ENCODE peak calls at places on chromosome 3, in six cellular contexts. Z is endothelial cell of umbilical vein, P is PC-3, J is K562, Y is OCI-LY7, O is astrocyte. X is an unnamed sample.

GRCh38 chr3:4889896-4890295 is 89.3 kb upstream of the BHLHE40 start:
- DNase-seq in Z (no peak), P (no peak), J (no peak), Y (no peak), O (peak; percentile 51), X (no peak)

GRCh38 chr3:184678317-184679055 is 33.4 kb downstream of the MAGEF1 start:
- DNase-seq in Z (no peak), P (no peak), J (no peak), Y (no peak), O (no peak), X (no peak)

GRCh38 chr3:17339233-17339632 is 403.2 kb downstream of the TBC1D5 start:
- DNase-seq in Z (no peak), P (no peak), J (no peak), Y (no peak), O (no peak), X (no peak)

GRCh38 chr3:53240989-53241972 is 14.5 kb downstream of the TKT start:
- DNase-seq in Z (no peak), P (no peak), J (no peak), Y (no peak), O (no peak), X (no peak)

GRCh38 chr3:57143886-57144459 is 21.2 kb downstream of the IL17RD start:
- DNase-seq in Z (no peak), P (no peak), J (no peak), Y (no peak), O (no peak), X (no peak)

GRCh38 chr3:88059380-88060160 is 515 bp downstream of the ZNF654 start:
- DNase-seq in Z (no peak), P (peak; percentile 35), J (peak; percentile 18), Y (no peak), O (no peak), X (peak; percentile 22)

GRCh38 chr3:149646181-149646766 is 11.6 kb downstream of the WWTR1 start:
- DNase-seq in Z (peak; percentile 55), P (peak; percentile 89), J (peak; percentile 63), Y (no peak), O (peak; percentile 76), X (no peak)

GRCh38 chr3:39920271-39920670 is 110.9 kb downstream of the MYRIP start:
- DNase-seq in Z (no peak), P (no peak), J (no peak), Y (no peak), O (no peak), X (no peak)

GRCh38 chr3:113659121-113659531 is 37.3 kb downstream of the USF3 start:
- DNase-seq in Z (no peak), P (no peak), J (no peak), Y (peak; percentile 91), O (no peak), X (no peak)

GRCh38 chr3:169362261-169362660 is 301.3 kb downstream of the MECOM start:
- DNase-seq in Z (peak; percentile 33), P (peak; percentile 48), J (no peak), Y (no peak), O (peak; percentile 64), X (no peak)

GRCh38 chr3:57706462-57706861 is 13.6 kb upstream of the DENND6A start:
- DNase-seq in Z (peak; percentile 51), P (peak; percentile 94), J (no peak), Y (no peak), O (peak; percentile 83), X (no peak)

GRCh38 chr3:150312018-150312657 is 96.0 kb upstream of the TSC22D2 start:
- DNase-seq in Z (no peak), P (peak; percentile 36), J (no peak), Y (no peak), O (no peak), X (no peak)

GRCh38 chr3:40103829-40104228 is 205.7 kb upstream of the EIF1B start:
- DNase-seq in Z (no peak), P (no peak), J (no peak), Y (no peak), O (no peak), X (no peak)

GRCh38 chr3:77320514-77320913 is 280.6 kb downstream of the ROBO2 start:
- DNase-seq in Z (peak; percentile 22), P (peak; percentile 69), J (peak; percentile 2), Y (peak; percentile 37), O (peak; percentile 21), X (peak; percentile 42)

GRCh38 chr3:37980477-37981347 is 9.9 kb upstream of the VILL start:
- DNase-seq in Z (no peak), P (no peak), J (no peak), Y (no peak), O (no peak), X (no peak)

GRCh38 chr3:16675805-16676204 is 70.6 kb upstream of the DAZL start:
- DNase-seq in Z (no peak), P (no peak), J (no peak), Y (peak; percentile 28), O (no peak), X (no peak)

GRCh38 chr3:139113231-139113749 is 68.6 kb upstream of the PRR23C start:
- DNase-seq in Z (no peak), P (peak; percentile 17), J (no peak), Y (no peak), O (no peak), X (no peak)

GRCh38 chr3:30890907-30891306 is 3.6 kb downstream of the GADL1 start:
- DNase-seq in Z (no peak), P (no peak), J (no peak), Y (no peak), O (no peak), X (no peak)

GRCh38 chr3:43707266-43707665 is 16.5 kb downstream of the ABHD5 start:
- DNase-seq in Z (peak; percentile 67), P (peak; percentile 73), J (no peak), Y (no peak), O (no peak), X (no peak)

GRCh38 chr3:78258798-78259197 is 1218.9 kb downstream of the ROBO2 start:
- DNase-seq in Z (no peak), P (peak; percentile 25), J (no peak), Y (no peak), O (peak; percentile 89), X (no peak)

GRCh38 chr3:111351334-111351733 is 190.7 kb upstream of the CD96 start:
- DNase-seq in Z (no peak), P (peak; percentile 29), J (no peak), Y (no peak), O (no peak), X (no peak)

DNA sequence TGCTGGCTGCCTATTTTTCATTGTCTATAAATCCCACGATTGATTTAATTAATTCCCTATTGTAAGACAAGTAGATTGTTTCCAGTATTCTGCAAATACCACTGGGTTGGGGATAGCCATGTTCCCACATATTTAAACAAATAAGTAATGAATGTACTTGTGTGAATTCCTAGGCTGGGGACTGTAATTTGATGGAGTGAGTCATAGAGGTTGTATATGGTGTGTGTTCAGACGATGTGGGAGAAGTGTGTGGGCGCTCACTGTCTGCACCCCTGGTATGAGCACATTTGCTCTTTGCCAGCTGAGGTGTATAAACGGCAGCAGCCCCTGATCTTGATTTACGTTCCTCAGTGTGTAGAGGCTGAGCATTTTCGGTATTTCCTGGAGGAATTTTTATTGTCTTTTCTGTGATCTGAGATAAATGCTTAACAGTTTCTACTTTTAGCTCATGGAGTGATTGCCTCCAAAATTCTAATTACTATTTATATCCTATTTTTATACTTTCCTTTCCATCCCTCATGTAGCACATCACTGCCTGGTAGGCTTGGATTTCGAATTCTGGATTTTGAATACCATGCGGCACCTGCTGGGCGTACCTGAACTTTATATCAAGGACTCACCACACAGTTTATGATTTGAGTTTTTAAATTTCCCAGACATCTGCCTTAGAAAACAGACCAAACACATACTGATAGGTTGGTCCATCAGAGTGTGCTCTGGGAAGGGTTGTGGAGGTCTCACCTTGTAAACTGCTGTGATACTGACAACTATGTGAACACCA is 6.2 kb downstream of the TRAK1 start:
- DNase-seq in Z (peak; percentile 55), P (no peak), J (no peak), Y (no peak), O (peak; percentile 94), X (no peak)
- H4K20me1 ChIP-seq in Z (no peaks in the 10 kb centered on the region), P (no peaks in the 10 kb centered on the region), J (peaks cover 11% of the 10 kb centered on the region), Y (no peaks in the 10 kb centered on the region), O (no peaks in the 10 kb centered on the region), X (no peaks in the 10 kb centered on the region)

GRCh38 chr3:120013481-120013880 is 80.8 kb downstream of the GSK3B start:
- DNase-seq in Z (peak; percentile 69), P (no peak), J (no peak), Y (no peak), O (peak; percentile 51), X (no peak)
- H4K20me1 ChIP-seq in Z (peaks cover 41% of the 10 kb centered on the region), P (peaks cover 42% of the 10 kb centered on the region), J (peaks cover 5% of the 10 kb centered on the region), Y (peaks cover 15% of the 10 kb centered on the region), O (peaks cover 99% of the 10 kb centered on the region), X (peaks cover 44% of the 10 kb centered on the region)

DNA sequence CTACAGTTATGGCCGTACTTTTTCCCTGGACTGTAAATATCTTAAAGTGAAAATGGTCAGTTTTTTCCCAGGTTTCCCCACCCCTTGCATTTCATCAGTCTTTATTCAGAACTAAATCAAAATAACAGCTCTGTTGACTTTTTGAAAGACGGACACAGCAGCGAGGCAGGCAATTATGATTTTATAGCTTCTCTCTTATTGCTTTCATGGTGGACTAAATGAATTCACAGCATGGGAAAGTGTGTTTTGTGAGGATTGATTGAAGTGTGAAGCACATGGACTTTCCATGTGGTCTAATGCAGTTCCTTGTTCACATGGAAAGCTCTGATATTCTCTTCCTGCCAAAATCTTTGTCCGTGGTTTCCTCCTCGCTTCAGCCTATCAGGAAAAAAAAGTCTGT is 268.7 kb upstream of the ARL6 start:
- DNase-seq in Z (no peak), P (no peak), J (no peak), Y (no peak), O (no peak), X (no peak)
- H4K20me1 ChIP-seq in Z (no peaks in the 10 kb centered on the region), P (no peaks in the 10 kb centered on the region), J (no peaks in the 10 kb centered on the region), Y (no peaks in the 10 kb centered on the region), O (no peaks in the 10 kb centered on the region), X (no peaks in the 10 kb centered on the region)

GRCh38 chr3:125051715-125052581 is 3.8 kb downstream of the HEG1 start:
- DNase-seq in Z (peak; percentile 88), P (peak; percentile 68), J (no peak), Y (peak; percentile 19), O (peak; percentile 93), X (no peak)

GRCh38 chr3:125052671-125053303 is 3.0 kb downstream of the HEG1 start:
- DNase-seq in Z (peak; percentile 82), P (peak; percentile 66), J (no peak), Y (no peak), O (peak; percentile 92), X (no peak)

GRCh38 chr3:125048282-125048681 is 7.5 kb downstream of the HEG1 start:
- DNase-seq in Z (no peak), P (no peak), J (no peak), Y (no peak), O (no peak), X (no peak)

GRCh38 chr3:125051205-125051604 is 4.6 kb downstream of the HEG1 start:
- DNase-seq in Z (no peak), P (no peak), J (no peak), Y (no peak), O (no peak), X (no peak)

DNA sequence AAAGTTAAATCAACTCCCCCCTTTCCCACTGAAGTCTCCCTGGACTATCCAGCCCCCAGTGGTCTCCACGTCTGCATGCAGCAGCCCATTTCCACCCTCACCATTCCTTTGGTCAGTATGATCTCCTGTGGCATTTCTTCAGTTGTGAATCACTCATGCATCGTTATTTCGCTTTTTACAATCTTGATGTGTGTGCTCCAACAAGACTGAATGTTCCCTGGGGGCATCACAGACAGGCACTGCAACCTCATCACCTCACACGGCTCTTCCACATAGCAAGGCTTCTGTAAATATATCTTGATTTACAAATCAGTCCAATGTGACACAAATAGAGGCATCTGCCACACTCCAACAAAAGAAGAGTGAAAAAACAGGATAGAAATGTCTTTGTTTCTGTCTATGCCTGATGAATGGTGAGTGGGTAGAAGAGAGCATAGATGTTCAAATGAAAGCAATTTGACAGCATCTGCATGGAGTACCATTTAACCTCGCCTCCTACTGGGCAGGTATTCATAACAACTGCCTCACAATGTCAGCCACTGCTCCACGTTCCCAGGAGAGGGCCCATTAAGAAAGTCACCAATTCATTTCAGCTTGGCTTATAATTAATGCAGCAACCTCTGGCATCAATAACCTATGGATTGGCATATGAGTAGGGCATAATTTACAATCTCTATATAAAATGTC is 5.2 kb downstream of the HEG1 start:
- DNase-seq in Z (no peak), P (no peak), J (no peak), Y (no peak), O (no peak), X (no peak)
- H4K20me1 ChIP-seq in Z (no peaks in the 10 kb centered on the region), P (no peaks in the 10 kb centered on the region), J (no peaks in the 10 kb centered on the region), Y (no peaks in the 10 kb centered on the region), O (peaks cover 85% of the 10 kb centered on the region), X (no peaks in the 10 kb centered on the region)

X was measured in MM.1S.